ENCODE peak calls at places on chromosomes 5 and 9, in ten cellular contexts. T, M, X, Z, B, J, A, U, K and W are unnamed samples.

GRCh38 chr5:850511-851006 is at the start of gene ZDHHC11:
- DNase-seq in T (peak), M (peak), X (no peak), Z (no peak), B (no peak), J (peak), A (no peak), U (peak), K (no peak), W (no peak)

GRCh38 chr5:178797101-178797521 is 62.6 kb upstream of the ZNF354B start:
- DNase-seq in T (no peak), M (no peak), X (no peak), Z (no peak), B (no peak), J (no peak), A (no peak), U (no peak), K (peak), W (no peak)

GRCh38 chr9:115132648-115133047 is 14.7 kb upstream of the TNC start:
- DNase-seq in T (no peak), M (no peak), X (no peak), Z (no peak), B (no peak), J (peak), A (no peak), U (peak), K (no peak), W (peak)

GRCh38 chr5:133456933-133457402 is 155.4 kb downstream of the FSTL4 start:
- DNase-seq in T (no peak), M (no peak), X (no peak), Z (no peak), B (peak), J (no peak), A (no peak), U (no peak), K (no peak), W (no peak)

GRCh38 chr9:84166828-84167400 is 173.6 kb downstream of the SLC28A3 start:
- DNase-seq in T (no peak), M (no peak), X (no peak), Z (no peak), B (no peak), J (no peak), A (no peak), U (no peak), K (no peak), W (no peak)

GRCh38 chr9:77661696-77662095 is 13.6 kb upstream of the GNA14 start:
- DNase-seq in T (no peak), M (no peak), X (no peak), Z (no peak), B (no peak), J (no peak), A (no peak), U (no peak), K (no peak), W (no peak)

GRCh38 chr9:2479056-2479565 is 142.5 kb upstream of the VLDLR start:
- DNase-seq in T (no peak), M (no peak), X (no peak), Z (no peak), B (no peak), J (no peak), A (no peak), U (no peak), K (no peak), W (no peak)

GRCh38 chr5:9686211-9686610 is 56.1 kb upstream of the TAS2R1 start:
- DNase-seq in T (no peak), M (no peak), X (no peak), Z (peak), B (no peak), J (no peak), A (no peak), U (no peak), K (no peak), W (peak)

GRCh38 chr9:36731576-36731975 is 158.9 kb downstream of the MELK start:
- DNase-seq in T (no peak), M (no peak), X (no peak), Z (no peak), B (no peak), J (no peak), A (no peak), U (no peak), K (no peak), W (no peak)

GRCh38 chr9:136344544-136345280 is 17.4 kb downstream of the GPSM1 start:
- DNase-seq in T (no peak), M (no peak), X (no peak), Z (no peak), B (no peak), J (no peak), A (no peak), U (no peak), K (no peak), W (no peak)

GRCh38 chr9:70004310-70004709 is 39.3 kb upstream of the MAMDC2 start:
- DNase-seq in T (no peak), M (no peak), X (no peak), Z (no peak), B (no peak), J (no peak), A (no peak), U (no peak), K (no peak), W (no peak)

GRCh38 chr5:130002183-130002582 is 97.9 kb downstream of the CHSY3 start:
- DNase-seq in T (no peak), M (no peak), X (no peak), Z (no peak), B (no peak), J (no peak), A (no peak), U (no peak), K (no peak), W (no peak)

GRCh38 chr9:89012294-89013042 is 21.2 kb downstream of the S1PR3 start:
- DNase-seq in T (no peak), M (no peak), X (no peak), Z (no peak), B (no peak), J (no peak), A (no peak), U (no peak), K (no peak), W (no peak)

GRCh38 chr5:136332213-136332612 is 33.1 kb downstream of the TRPC7 start:
- DNase-seq in T (no peak), M (no peak), X (no peak), Z (no peak), B (no peak), J (no peak), A (no peak), U (no peak), K (no peak), W (no peak)

GRCh38 chr5:82150562-82150961 is 127.6 kb downstream of the RPS23 start:
- DNase-seq in T (no peak), M (peak), X (no peak), Z (no peak), B (no peak), J (no peak), A (no peak), U (no peak), K (no peak), W (no peak)

GRCh38 chr9:69936427-69936826 is 107.2 kb upstream of the MAMDC2 start:
- DNase-seq in T (no peak), M (no peak), X (no peak), Z (peak), B (no peak), J (no peak), A (no peak), U (no peak), K (no peak), W (peak)

GRCh38 chr9:115595951-115596742 is 478.2 kb upstream of the TNC start:
- DNase-seq in T (no peak), M (no peak), X (no peak), Z (no peak), B (no peak), J (no peak), A (peak), U (no peak), K (no peak), W (no peak)

GRCh38 chr9:1332161-1332560 is 282.0 kb downstream of the DMRT2 start:
- DNase-seq in T (no peak), M (no peak), X (no peak), Z (no peak), B (no peak), J (no peak), A (no peak), U (no peak), K (no peak), W (no peak)

GRCh38 chr5:53027913-53028312 is 38.8 kb downstream of the ITGA2 start:
- DNase-seq in T (no peak), M (no peak), X (no peak), Z (peak), B (peak), J (peak), A (peak), U (no peak), K (no peak), W (peak)

GRCh38 chr9:6080154-6080716 is 64.8 kb upstream of the RANBP6 start:
- DNase-seq in T (peak), M (peak), X (peak), Z (peak), B (no peak), J (peak), A (peak), U (peak), K (peak), W (peak)

GRCh38 chr9:72207278-72207677 is 58.0 kb downstream of the GDA start:
- DNase-seq in T (no peak), M (no peak), X (no peak), Z (no peak), B (no peak), J (no peak), A (no peak), U (no peak), K (no peak), W (no peak)

GRCh38 chr9:18263367-18263766 is 210.6 kb upstream of the ADAMTSL1 start:
- DNase-seq in T (no peak), M (no peak), X (no peak), Z (no peak), B (no peak), J (no peak), A (no peak), U (no peak), K (no peak), W (no peak)

GRCh38 chr5:72109625-72110024 is 2.4 kb downstream of the MAP1B start:
- DNase-seq in T (no peak), M (peak), X (no peak), Z (peak), B (no peak), J (no peak), A (no peak), U (no peak), K (no peak), W (no peak)

GRCh38 chr9:650362-650761 is 191.1 kb upstream of the DMRT1 start:
- DNase-seq in T (no peak), M (no peak), X (peak), Z (no peak), B (peak), J (no peak), A (no peak), U (no peak), K (peak), W (no peak)

GRCh38 chr5:74064911-74065310 is 438.9 kb downstream of the ARHGEF28 start:
- DNase-seq in T (no peak), M (no peak), X (no peak), Z (no peak), B (no peak), J (no peak), A (no peak), U (no peak), K (no peak), W (no peak)

GRCh38 chr9:100670719-100671118 is 92.8 kb downstream of the CAVIN4 start:
- DNase-seq in T (no peak), M (no peak), X (no peak), Z (no peak), B (no peak), J (no peak), A (no peak), U (no peak), K (no peak), W (no peak)

GRCh38 chr5:151671979-151672378 is 14.7 kb downstream of the SPARC start:
- DNase-seq in T (no peak), M (no peak), X (no peak), Z (no peak), B (no peak), J (peak), A (no peak), U (no peak), K (no peak), W (no peak)

GRCh38 chr9:13186091-13186490 is 93.4 kb downstream of the MPDZ start:
- DNase-seq in T (no peak), M (no peak), X (no peak), Z (no peak), B (no peak), J (no peak), A (no peak), U (no peak), K (no peak), W (no peak)

GRCh38 chr5:142795246-142795645 is 25.1 kb downstream of the ARHGAP26 start:
- DNase-seq in T (no peak), M (no peak), X (no peak), Z (no peak), B (peak), J (no peak), A (no peak), U (no peak), K (no peak), W (no peak)

GRCh38 chr5:154118832-154119442 is 71.6 kb upstream of the GALNT10 start:
- DNase-seq in T (no peak), M (no peak), X (no peak), Z (peak), B (no peak), J (no peak), A (no peak), U (no peak), K (no peak), W (peak)

GRCh38 chr9:88173378-88173999 is 35.2 kb upstream of the SPATA31C2 start:
- DNase-seq in T (no peak), M (peak), X (peak), Z (peak), B (peak), J (peak), A (peak), U (no peak), K (peak), W (peak)

GRCh38 chr9:16153221-16153620 is 600.4 kb downstream of the CCDC171 start:
- DNase-seq in T (no peak), M (no peak), X (no peak), Z (no peak), B (no peak), J (no peak), A (no peak), U (no peak), K (no peak), W (no peak)

GRCh38 chr5:33631786-33632185 is 191.0 kb downstream of the TARS1 start:
- DNase-seq in T (no peak), M (no peak), X (no peak), Z (no peak), B (no peak), J (no peak), A (no peak), U (no peak), K (no peak), W (peak)

GRCh38 chr5:136201870-136202269 is 8.9 kb upstream of the SMIM32 start:
- DNase-seq in T (no peak), M (no peak), X (no peak), Z (no peak), B (no peak), J (no peak), A (no peak), U (no peak), K (no peak), W (no peak)

GRCh38 chr5:111902436-111902835 is 145.4 kb upstream of the NREP start:
- DNase-seq in T (no peak), M (no peak), X (no peak), Z (no peak), B (no peak), J (no peak), A (no peak), U (no peak), K (no peak), W (no peak)

GRCh38 chr9:124286292-124286931 is 28.7 kb downstream of the NEK6 start:
- DNase-seq in T (no peak), M (no peak), X (no peak), Z (peak), B (no peak), J (no peak), A (peak), U (no peak), K (no peak), W (peak)

GRCh38 chr5:165913059-165913458 is 2378.4 kb upstream of the WWC1 start:
- DNase-seq in T (no peak), M (no peak), X (no peak), Z (peak), B (no peak), J (no peak), A (no peak), U (no peak), K (no peak), W (no peak)

GRCh38 chr9:93058357-93059096 is at the start of gene SUSD3:
- DNase-seq in T (peak), M (peak), X (peak), Z (peak), B (peak), J (peak), A (no peak), U (peak), K (peak), W (no peak)

GRCh38 chr5:8013951-8014844 is 145.2 kb downstream of the MTRR start:
- DNase-seq in T (no peak), M (no peak), X (no peak), Z (no peak), B (no peak), J (no peak), A (no peak), U (no peak), K (no peak), W (no peak)